ENCODE peak calls at places on chromosomes 7 and 10, in four cellular contexts. I is upper lobe of left lung, K is GM12878, N is heart right ventricle. P is an unnamed sample.

GRCh38 chr7:79091661-79092060 is 361.8 kb downstream of the MAGI2 start:
- DNase-seq in I (no peak), N (no peak), K (no peak), P (no peak)

GRCh38 chr10:69819713-69820506 is 18.2 kb downstream of the COL13A1 start:
- DNase-seq in N (no peak), I (no peak), K (no peak), P (no peak)

GRCh38 chr10:77801474-77802238 is 124.9 kb downstream of the DLG5 start:
- DNase-seq in K (peak), I (no peak), N (no peak), P (no peak)

GRCh38 chr7:147509052-147509480 is 1081.5 kb upstream of the C7orf33 start:
- DNase-seq in I (no peak), K (no peak), N (no peak), P (no peak)

GRCh38 chr7:127415060-127415742 is 22.7 kb upstream of the ZNF800 start:
- DNase-seq in K (no peak), I (no peak), N (no peak), P (no peak)

GRCh38 chr7:45937301-45937700 is 16.2 kb upstream of the IGFBP3 start:
- DNase-seq in I (no peak), K (no peak), N (no peak), P (no peak)

GRCh38 chr7:117871778-117872538 is 1.3 kb downstream of the CTTNBP2 start:
- DNase-seq in N (no peak), I (no peak), K (no peak), P (no peak)

GRCh38 chr7:128380807-128381130 is 19.3 kb upstream of the PRRT4 start:
- DNase-seq in I (no peak), K (no peak), N (no peak), P (no peak)

GRCh38 chr10:23316406-23316805 is 28.2 kb downstream of the C10orf67 start:
- DNase-seq in N (no peak), I (no peak), K (no peak), P (no peak)

GRCh38 chr7:26101471-26102151 is 50.4 kb upstream of the NFE2L3 start:
- DNase-seq in I (peak), K (no peak), N (no peak), P (peak)

GRCh38 chr7:23347007-23347681 is 48.0 kb downstream of the MALSU1 start:
- DNase-seq in K (no peak), I (no peak), N (no peak), P (no peak)

GRCh38 chr7:47357863-47358262 is 224.0 kb downstream of the TNS3 start:
- DNase-seq in N (no peak), I (peak), K (no peak), P (no peak)

GRCh38 chr7:130994378-130995115 is 260.5 kb upstream of the KLF14 start:
- DNase-seq in N (peak), I (no peak), K (no peak), P (no peak)

GRCh38 chr7:43758861-43759683 is 592 bp downstream of the BLVRA start:
- DNase-seq in I (peak), N (peak), K (no peak), P (peak)

GRCh38 chr10:43211030-43211429 is 55.8 kb downstream of the RASGEF1A start:
- DNase-seq in K (no peak), I (no peak), N (no peak), P (no peak)

GRCh38 chr7:100475549-100475948 is 3.5 kb downstream of the TSC22D4 start:
- DNase-seq in N (peak), K (no peak), I (no peak), P (peak)

GRCh38 chr10:33465747-33466146 is 131.3 kb upstream of the NRP1 start:
- DNase-seq in I (no peak), K (no peak), N (no peak), P (no peak)

GRCh38 chr7:111384065-111384891 is 178.0 kb downstream of the IMMP2L start:
- DNase-seq in I (no peak), N (no peak), K (no peak), P (no peak)

GRCh38 chr10:125009580-125010235 is 67.8 kb downstream of the ZRANB1 start:
- DNase-seq in I (no peak), K (no peak), N (no peak), P (no peak)

GRCh38 chr10:43316988-43317387 is 50.1 kb upstream of the RASGEF1A start:
- DNase-seq in N (no peak), I (no peak), K (no peak), P (no peak)

GRCh38 chr7:35596061-35596460 is 98.9 kb downstream of the HERPUD2 start:
- DNase-seq in I (no peak), N (peak), K (no peak), P (no peak)

GRCh38 chr10:110794808-110795207 is 76.9 kb upstream of the PDCD4 start:
- DNase-seq in K (no peak), N (peak), I (no peak), P (no peak)

GRCh38 chr10:80660736-80661135 is 123.0 kb downstream of the SH2D4B start:
- DNase-seq in I (peak), K (no peak), N (no peak), P (no peak)

GRCh38 chr10:94282369-94282768 is 80.4 kb downstream of the NOC3L start:
- DNase-seq in K (no peak), N (no peak), I (no peak), P (no peak)

GRCh38 chr10:133442191-133442966 is 11.4 kb upstream of the SCART1 start:
- DNase-seq in I (no peak), K (no peak), N (no peak), P (no peak)

GRCh38 chr10:69089638-69090599 is 2.0 kb downstream of the SRGN start:
- DNase-seq in K (peak), I (peak), N (peak), P (no peak)

GRCh38 chr7:5636914-5637313 is 144.5 kb downstream of the RNF216 start:
- DNase-seq in K (no peak), N (peak), I (no peak), P (no peak)

GRCh38 chr10:48246501-48246900 is 28.0 kb downstream of the FRMPD2 start:
- DNase-seq in I (no peak), N (no peak), K (no peak), P (no peak)

GRCh38 chr10:114397651-114398145 is 6.6 kb downstream of the AFAP1L2 start:
- DNase-seq in I (no peak), K (no peak), N (no peak), P (no peak)

GRCh38 chr7:107390921-107391320 is 78.9 kb upstream of the GPR22 start:
- DNase-seq in I (no peak), K (no peak), N (no peak), P (no peak)

GRCh38 chr7:12729112-12729511 is 41.7 kb downstream of the ARL4A start:
- DNase-seq in N (peak), I (peak), K (no peak), P (no peak)

GRCh38 chr7:16420649-16421332 is 547 bp downstream of the CRPPA start:
- DNase-seq in K (peak), I (peak), N (peak), P (peak)
- TF ChIP-seq CTCF in K (no peak), I (peak), N (no peak), P (no peak)

GRCh38 chr10:123380491-123381085 is 226.4 kb downstream of the BUB3 start:
- DNase-seq in K (no peak), I (no peak), N (no peak), P (no peak)
- TF ChIP-seq CTCF in K (peak), I (no peak), N (no peak), P (peak)

GRCh38 chr7:91668217-91668616 is 212.3 kb downstream of the MTERF1 start:
- DNase-seq in I (no peak), K (no peak), N (no peak), P (no peak)
- TF ChIP-seq CTCF in I (no peak), K (no peak), N (no peak), P (no peak)

GRCh38 chr10:19449860-19450259 is 366.4 kb upstream of the PLXDC2 start:
- DNase-seq in I (no peak), K (no peak), N (no peak), P (no peak)
- TF ChIP-seq CTCF in I (no peak), K (no peak), N (no peak), P (no peak)

P was measured in GM10248.